ENCODE peak calls at places on chromosome 16, in six cellular contexts. I, S, N, E, Z and A are unnamed samples.
A peak's percentile ranks its signal among the peaks of the same experiment; 100 is the strongest.

GRCh38 chr16:14629612-14629918 is 495 bp downstream of the PARN start:
- DNase-seq in I (no peak), S (no peak), N (peak; percentile 27), E (no peak), Z (no peak), A (no peak)

GRCh38 chr16:1167276-1168107 is 14.6 kb downstream of the CACNA1H start:
- DNase-seq in I (no peak), S (no peak), N (peak; percentile 24), E (no peak), Z (no peak), A (no peak)

GRCh38 chr16:11806721-11807120 is 9.7 kb upstream of the ZC3H7A start:
- DNase-seq in I (no peak), S (no peak), N (no peak), E (peak; percentile 71), Z (no peak), A (no peak)

GRCh38 chr16:49019081-49019633 is 262.5 kb downstream of the CBLN1 start:
- DNase-seq in I (no peak), S (no peak), N (peak; percentile 2), E (no peak), Z (no peak), A (no peak)

GRCh38 chr16:83995756-83996155 is 27.7 kb downstream of the NECAB2 start:
- DNase-seq in I (no peak), S (no peak), N (peak; percentile 45), E (peak; percentile 14), Z (peak; percentile 29), A (peak; percentile 17)

GRCh38 chr16:52649870-52650269 is 102.9 kb upstream of the TOX3 start:
- DNase-seq in I (no peak), S (no peak), N (no peak), E (no peak), Z (no peak), A (no peak)

GRCh38 chr16:30758988-30759461 is 2.8 kb downstream of the CFAP119 start:
- DNase-seq in I (no peak), S (no peak), N (no peak), E (no peak), Z (no peak), A (no peak)

GRCh38 chr16:87203060-87203656 is 114.0 kb downstream of the C16orf95 start:
- DNase-seq in I (peak; percentile 25), S (peak; percentile 84), N (peak; percentile 63), E (peak; percentile 86), Z (peak; percentile 67), A (peak; percentile 84)

GRCh38 chr16:30692381-30693074 is 6.4 kb upstream of the SRCAP start:
- DNase-seq in I (no peak), S (no peak), N (no peak), E (no peak), Z (no peak), A (no peak)

GRCh38 chr16:27245276-27246231 is 23.0 kb downstream of the NSMCE1 start:
- DNase-seq in I (peak; percentile 81), S (peak; percentile 90), N (no peak), E (peak; percentile 85), Z (no peak), A (no peak)

GRCh38 chr16:49585143-49585542 is 211.5 kb downstream of the C16orf78 start:
- DNase-seq in I (no peak), S (no peak), N (no peak), E (no peak), Z (no peak), A (no peak)

GRCh38 chr16:83253526-83253925 is 554.3 kb upstream of the HSBP1 start:
- DNase-seq in I (no peak), S (no peak), N (no peak), E (no peak), Z (no peak), A (no peak)

GRCh38 chr16:1152123-1152638 is 725 bp upstream of the CACNA1H start:
- DNase-seq in I (no peak), S (no peak), N (no peak), E (no peak), Z (no peak), A (no peak)

GRCh38 chr16:27084296-27085065 is 17.8 kb downstream of the C16orf82 start:
- DNase-seq in I (no peak), S (no peak), N (no peak), E (no peak), Z (no peak), A (no peak)

DNA sequence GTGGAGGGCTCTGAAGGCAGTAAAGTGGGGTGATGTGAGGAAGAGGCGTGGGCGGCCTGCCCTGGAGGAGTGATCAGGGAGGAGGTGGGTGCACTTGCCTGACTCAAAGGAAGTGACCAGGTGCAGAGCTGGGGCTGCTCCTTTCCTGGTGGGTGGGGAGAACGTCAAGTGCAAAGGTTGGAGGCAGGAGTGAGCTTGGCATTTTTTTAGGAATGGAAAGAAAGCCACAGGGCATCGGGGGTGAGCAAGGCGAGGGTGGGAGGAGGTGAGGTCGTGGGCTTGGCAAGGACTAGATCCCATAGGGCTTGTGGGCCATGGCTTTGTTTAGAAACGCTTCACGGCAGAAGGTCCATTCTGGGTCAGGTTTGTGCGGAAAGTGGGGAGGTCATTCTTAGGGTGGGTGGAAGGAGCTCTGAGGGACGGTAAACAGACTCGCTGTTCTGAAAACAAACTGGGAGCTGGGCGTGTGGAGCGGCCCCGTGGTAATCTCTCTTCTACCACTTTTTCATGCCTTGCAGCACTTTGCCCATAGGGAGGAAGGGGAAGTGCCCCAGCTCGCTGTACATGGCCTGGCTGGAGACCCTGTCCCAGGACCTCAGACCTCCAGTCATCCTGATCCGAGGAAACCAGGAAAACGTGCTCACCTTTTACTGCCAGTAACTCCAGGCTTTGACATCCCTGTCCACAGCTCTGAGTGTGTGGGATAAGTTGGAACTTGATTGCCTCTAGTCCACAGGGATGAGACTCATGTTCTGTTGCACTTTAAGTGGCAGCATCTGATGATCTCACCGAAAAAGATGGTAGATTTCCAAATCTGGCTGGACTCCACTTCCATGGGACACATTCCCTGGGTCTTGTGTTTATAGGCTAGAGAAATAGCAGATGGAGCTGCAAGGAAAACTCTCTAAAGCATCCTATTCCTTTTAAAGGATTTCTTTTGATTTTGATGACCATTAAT is 18.9 kb upstream of the HERPUD1 start:
- DNase-seq in I (no peak), S (no peak), N (peak; percentile 64), E (peak; percentile 68), Z (peak; percentile 56), A (no peak)
- H3K4me1 ChIP-seq in I (no peaks in the 10 kb centered on the region), S (no peaks in the 10 kb centered on the region), N (peaks cover 2% of the 10 kb centered on the region), E (peaks cover 20% of the 10 kb centered on the region), Z (no peaks in the 10 kb centered on the region), A (peaks cover 21% of the 10 kb centered on the region)

DNA sequence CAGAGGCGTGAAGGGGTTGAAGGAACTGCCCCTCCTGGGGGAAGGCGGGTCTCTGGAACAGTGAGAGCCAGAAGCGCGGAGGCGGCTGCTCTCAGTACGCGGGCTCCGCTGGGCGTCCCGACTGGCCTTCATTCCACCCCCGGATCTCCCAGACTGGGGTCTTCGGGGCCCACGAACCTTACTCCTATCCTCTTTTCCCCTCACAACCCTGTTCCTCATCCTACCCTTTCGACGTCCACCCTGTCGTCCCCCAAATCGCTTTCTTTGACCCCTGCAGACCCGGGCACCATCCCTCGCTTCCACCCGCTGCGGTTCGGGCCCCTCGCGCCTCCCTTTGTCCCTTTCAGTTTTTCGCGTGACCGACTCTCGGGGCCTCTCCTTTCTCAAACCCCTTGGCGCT is 2114.6 kb downstream of the TP53TG3F start:
- DNase-seq in I (no peak), S (no peak), N (no peak), E (no peak), Z (no peak), A (no peak)
- H3K9me3 ChIP-seq in I (no peaks in the 10 kb centered on the region), S (peaks cover 2% of the 10 kb centered on the region), N (peaks cover 3% of the 10 kb centered on the region), E (no peaks in the 10 kb centered on the region), Z (no peaks in the 10 kb centered on the region), A (peaks cover 74% of the 10 kb centered on the region)

DNA sequence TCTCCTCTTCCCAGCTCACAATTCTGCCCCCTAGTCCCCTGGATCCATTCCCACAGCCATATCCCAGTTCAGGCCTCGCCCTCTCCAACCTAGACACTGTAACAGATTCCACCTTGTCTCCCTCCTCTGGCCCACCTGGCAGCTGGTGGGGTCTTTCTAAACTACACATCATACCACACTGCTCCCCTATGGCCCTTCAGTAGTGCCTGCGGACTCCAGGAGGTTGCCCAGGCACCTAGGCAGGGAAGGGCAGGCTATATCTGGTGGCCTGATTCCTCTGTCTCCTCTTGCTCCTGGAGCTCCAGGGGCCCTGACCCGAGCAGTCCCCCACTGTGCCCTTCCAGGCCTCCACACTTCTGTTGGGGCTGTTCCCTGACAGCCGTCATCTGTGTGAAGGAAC is 64.5 kb downstream of the SMPD3 start:
- DNase-seq in I (no peak), S (no peak), N (no peak), E (no peak), Z (no peak), A (no peak)
- H3K4me1 ChIP-seq in I (no peaks in the 10 kb centered on the region), S (no peaks in the 10 kb centered on the region), N (no peaks in the 10 kb centered on the region), E (peaks cover 12% of the 10 kb centered on the region), Z (peaks cover 13% of the 10 kb centered on the region), A (peaks cover 49% of the 10 kb centered on the region)

DNA sequence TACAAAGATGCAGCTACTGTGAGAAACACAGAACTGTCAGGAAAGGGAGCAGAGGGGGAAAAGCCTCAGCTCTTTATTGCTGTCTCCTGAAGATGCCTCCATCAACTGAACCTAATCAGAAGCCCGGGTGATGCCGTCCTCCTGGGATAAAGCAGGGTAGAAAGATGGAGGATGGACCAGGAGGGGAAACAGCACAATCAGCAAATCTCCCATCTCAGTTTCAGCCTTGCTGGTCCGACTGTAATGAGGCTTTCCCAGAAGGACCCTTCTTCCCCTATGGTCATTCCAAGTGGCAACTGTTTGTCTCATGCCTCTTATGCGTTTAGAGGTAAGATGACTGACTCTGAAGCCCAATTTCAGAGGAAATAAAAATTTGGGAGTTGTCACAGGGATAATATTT is 24.3 kb downstream of the ZFP1 start:
- DNase-seq in I (no peak), S (no peak), N (no peak), E (no peak), Z (no peak), A (no peak)
- H3K9me3 ChIP-seq in I (no peaks in the 10 kb centered on the region), S (peaks cover 97% of the 10 kb centered on the region), N (peaks cover 4% of the 10 kb centered on the region), E (peaks cover 13% of the 10 kb centered on the region), Z (peaks cover 13% of the 10 kb centered on the region), A (peaks cover 83% of the 10 kb centered on the region)

GRCh38 chr16:57821149-57821971 is 19.1 kb upstream of the KIFC3 start:
- DNase-seq in I (no peak), S (peak; percentile 55), N (peak; percentile 98), E (no peak), Z (no peak), A (no peak)

GRCh38 chr16:57815987-57816745 is 13.9 kb upstream of the KIFC3 start:
- DNase-seq in I (peak; percentile 78), S (peak; percentile 81), N (peak; percentile 84), E (peak; percentile 92), Z (peak; percentile 72), A (peak; percentile 77)

GRCh38 chr16:57817680-57818079 is 15.4 kb upstream of the KIFC3 start:
- DNase-seq in I (no peak), S (no peak), N (no peak), E (no peak), Z (no peak), A (no peak)

GRCh38 chr16:57822018-57822553 is 19.8 kb upstream of the KIFC3 start:
- DNase-seq in I (no peak), S (no peak), N (no peak), E (no peak), Z (no peak), A (no peak)

DNA sequence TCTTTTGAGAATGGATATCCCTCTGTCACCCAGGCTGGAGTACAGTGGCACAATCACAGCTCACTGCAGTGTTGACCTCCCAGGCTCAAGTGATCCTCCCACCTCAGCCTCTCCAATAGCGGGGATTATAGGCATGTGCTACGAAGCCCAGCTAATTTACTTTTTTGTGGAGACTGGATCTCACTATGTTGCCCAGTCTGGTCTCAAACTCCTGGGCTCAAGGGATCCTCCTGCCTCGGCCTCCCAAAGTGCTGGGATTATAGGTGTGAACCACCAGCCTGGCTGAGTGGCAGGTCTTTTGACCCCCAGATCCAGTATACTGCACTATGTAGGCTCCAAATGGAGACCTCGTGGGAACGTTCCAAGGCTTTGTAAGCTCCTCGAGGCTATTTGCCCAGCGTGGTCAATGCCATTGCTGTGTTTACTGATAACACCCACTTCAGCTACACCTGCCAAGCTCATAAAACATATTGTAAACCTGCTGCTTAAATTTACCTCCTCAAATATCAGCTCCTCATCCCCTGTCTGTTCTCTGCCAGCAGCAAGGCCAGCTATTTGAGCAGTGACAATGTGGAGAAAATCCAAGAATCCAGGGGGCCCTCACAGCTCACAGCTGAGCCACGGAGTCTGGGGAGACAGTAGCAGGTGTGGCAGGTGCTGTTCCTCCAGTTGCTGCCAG is 16.2 kb upstream of the KIFC3 start:
- DNase-seq in I (no peak), S (no peak), N (no peak), E (no peak), Z (no peak), A (no peak)
- H3K4me1 ChIP-seq in I (no peaks in the 10 kb centered on the region), S (peaks cover 65% of the 10 kb centered on the region), N (peaks cover 5% of the 10 kb centered on the region), E (peaks cover 17% of the 10 kb centered on the region), Z (no peaks in the 10 kb centered on the region), A (peaks cover 25% of the 10 kb centered on the region)